ENCODE peak calls at places on chromosomes 13 and 19, in four cellular contexts. One of them, this sample, is unnamed.

GRCh38 chr13:44436589-44437337 is 63.1 kb downstream of the SERP2 start:
- DNase-seq in GM12878: no peak
- DNase-seq in H1: peak
- DNase-seq in HepG2: peak
- DNase-seq in this sample: peak

GRCh38 chr19:47112166-47112663 is 1.4 kb downstream of the ZC3H4 start:
- DNase-seq in HepG2: peak
- DNase-seq in GM12878: no peak
- DNase-seq in H1: peak
- DNase-seq in this sample: peak

GRCh38 chr19:18098891-18099622 is 1.5 kb downstream of the MAST3 start:
- DNase-seq in H1: no peak
- DNase-seq in GM12878: peak
- DNase-seq in HepG2: no peak
- DNase-seq in this sample: no peak

GRCh38 chr19:16890461-16891184 is 1.8 kb downstream of the F2RL3 start:
- DNase-seq in GM12878: no peak
- DNase-seq in HepG2: no peak
- DNase-seq in H1: no peak
- DNase-seq in this sample: no peak

GRCh38 chr19:1239796-1240737 is 1.5 kb upstream of the ATP5F1D start:
- DNase-seq in H1: peak
- DNase-seq in HepG2: peak
- DNase-seq in GM12878: no peak
- DNase-seq in this sample: peak

GRCh38 chr13:25881946-25882574 is 169.8 kb downstream of the SHISA2 start:
- DNase-seq in H1: no peak
- DNase-seq in HepG2: no peak
- DNase-seq in GM12878: no peak
- DNase-seq in this sample: peak

GRCh38 chr13:22789027-22789593 is 391.7 kb upstream of the SGCG start:
- DNase-seq in GM12878: no peak
- DNase-seq in HepG2: peak
- DNase-seq in H1: no peak
- DNase-seq in this sample: no peak

GRCh38 chr13:22201395-22201794 is 530.5 kb downstream of the FGF9 start:
- DNase-seq in GM12878: no peak
- DNase-seq in HepG2: no peak
- DNase-seq in H1: no peak
- DNase-seq in this sample: no peak

GRCh38 chr19:17232258-17232657 is 6.2 kb downstream of the OCEL1 start:
- DNase-seq in H1: no peak
- DNase-seq in GM12878: no peak
- DNase-seq in HepG2: no peak
- DNase-seq in this sample: no peak

GRCh38 chr13:33953781-33954180 is 135.8 kb downstream of the RFC3 start:
- DNase-seq in HepG2: no peak
- DNase-seq in H1: no peak
- DNase-seq in GM12878: no peak
- DNase-seq in this sample: no peak

GRCh38 chr13:67283602-67284001 is 53.5 kb upstream of the PCDH9 start:
- DNase-seq in H1: no peak
- DNase-seq in HepG2: peak
- DNase-seq in GM12878: no peak
- DNase-seq in this sample: no peak

GRCh38 chr13:31055589-31055988 is 106.1 kb downstream of the HSPH1 start:
- DNase-seq in GM12878: no peak
- DNase-seq in H1: no peak
- DNase-seq in HepG2: no peak
- DNase-seq in this sample: no peak

GRCh38 chr13:113273856-113274590 is 23.0 kb upstream of the LAMP1 start:
- DNase-seq in GM12878: no peak
- DNase-seq in HepG2: no peak
- DNase-seq in H1: no peak
- DNase-seq in this sample: no peak

GRCh38 chr19:6616011-6616410 is 25.1 kb upstream of the CD70 start:
- DNase-seq in HepG2: no peak
- DNase-seq in GM12878: no peak
- DNase-seq in H1: no peak
- DNase-seq in this sample: no peak

GRCh38 chr19:46731007-46731501 is 14.1 kb upstream of the PRKD2 start:
- DNase-seq in H1: no peak
- DNase-seq in GM12878: no peak
- DNase-seq in HepG2: no peak
- DNase-seq in this sample: no peak

DNA sequence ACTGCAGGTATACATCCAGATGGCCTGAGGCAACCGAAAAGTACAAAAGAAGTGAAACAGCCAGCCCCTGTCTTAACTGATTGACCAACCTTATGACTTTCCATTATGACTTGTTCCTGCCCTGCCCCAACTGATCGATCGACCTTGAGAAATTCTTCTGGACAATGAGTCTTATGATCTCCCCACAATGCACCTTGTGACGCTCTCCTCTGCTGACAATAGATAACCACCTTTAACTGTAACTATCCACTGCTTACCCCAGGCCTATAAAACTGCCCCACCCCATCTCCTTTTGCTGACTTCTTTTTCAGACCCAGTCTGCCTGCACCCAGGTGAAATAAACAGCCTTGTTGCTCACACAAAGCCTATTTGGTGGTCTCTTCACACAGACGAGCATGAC is 11.2 kb downstream of the ZNF83 start:
- DNase-seq in GM12878: no peak
- DNase-seq in H1: no peak
- DNase-seq in HepG2: no peak
- DNase-seq in this sample: no peak
- TF ChIP-seq RFX5 in GM12878: no peak
- TF ChIP-seq RFX5 in H1: no peak
- TF ChIP-seq RFX5 in HepG2: no peak
- TF ChIP-seq RFX5 in this sample: no peak

GRCh38 chr19:32104465-32105235 is 240.8 kb upstream of the ZNF507 start:
- DNase-seq in GM12878: no peak
- DNase-seq in HepG2: no peak
- DNase-seq in H1: peak
- DNase-seq in this sample: no peak
- TF ChIP-seq TCF12 in GM12878: no peak
- TF ChIP-seq TCF12 in HepG2: no peak
- TF ChIP-seq TCF12 in H1: no peak
- TF ChIP-seq TCF12 in this sample: no peak

DNA sequence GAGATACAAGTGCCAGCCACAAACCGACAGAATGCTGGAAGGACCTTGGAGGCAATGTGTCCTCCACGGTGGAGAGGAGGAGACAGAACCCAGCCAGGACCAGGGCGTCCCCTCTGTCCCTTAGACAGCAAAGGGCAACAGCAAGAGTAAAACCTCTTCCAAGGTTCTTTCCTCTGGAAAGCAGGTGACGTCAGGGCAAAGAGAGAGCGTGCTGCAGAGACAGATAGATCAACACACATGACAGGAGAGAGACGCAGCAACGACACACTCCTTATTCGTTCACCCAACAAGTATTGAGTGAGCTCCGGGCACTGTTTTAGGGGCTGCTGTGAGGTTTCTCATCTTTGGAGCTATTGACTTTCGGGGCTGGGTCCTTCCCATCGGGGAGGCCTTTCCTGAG is 1.3 kb upstream of the GALP start:
- DNase-seq in H1: no peak
- DNase-seq in HepG2: no peak
- DNase-seq in GM12878: no peak
- DNase-seq in this sample: no peak
- TF ChIP-seq MAX in H1: no peak
- TF ChIP-seq MAX in HepG2: no peak
- TF ChIP-seq MAX in GM12878: no peak
- TF ChIP-seq MAX in this sample: no peak

GRCh38 chr13:111058796-111059506 is 56.2 kb upstream of the ARHGEF7 start:
- DNase-seq in HepG2: no peak
- DNase-seq in GM12878: no peak
- DNase-seq in H1: no peak
- DNase-seq in this sample: no peak
- TF ChIP-seq RFX5 in HepG2: no peak
- TF ChIP-seq RFX5 in GM12878: no peak
- TF ChIP-seq RFX5 in H1: no peak
- TF ChIP-seq RFX5 in this sample: no peak

GRCh38 chr19:36009220-36009619 is 607 bp upstream of the SYNE4 start:
- DNase-seq in H1: peak
- DNase-seq in GM12878: no peak
- DNase-seq in HepG2: no peak
- DNase-seq in this sample: peak
- TF ChIP-seq TCF12 in H1: no peak
- TF ChIP-seq TCF12 in GM12878: no peak
- TF ChIP-seq TCF12 in HepG2: no peak
- TF ChIP-seq TCF12 in this sample: no peak

GRCh38 chr13:21010621-21011020 is 50.8 kb downstream of the LATS2 start:
- DNase-seq in HepG2: peak
- DNase-seq in H1: no peak
- DNase-seq in GM12878: no peak
- DNase-seq in this sample: no peak
- TF ChIP-seq MAX in HepG2: no peak
- TF ChIP-seq MAX in H1: no peak
- TF ChIP-seq MAX in GM12878: no peak
- TF ChIP-seq MAX in this sample: no peak

This sample was measured in SK-N-SH.